ENCODE peak calls at places on chromosome 6, in four cellular contexts. L is HepG2, V is HCT116, M is K562. I is an unnamed sample.

GRCh38 chr6:139540276-139540675 is 165.8 kb upstream of the CITED2 start:
- DNase-seq in L (no peak), V (no peak), M (no peak), I (peak; percentile 70)

GRCh38 chr6:169326067-169326799 is 72.6 kb upstream of the THBS2 start:
- DNase-seq in L (peak; percentile 54), M (no peak), V (peak; percentile 44), I (peak; percentile 7)

GRCh38 chr6:134477991-134478635 is 160.2 kb upstream of the SGK1 start:
- DNase-seq in M (no peak), L (no peak), V (no peak), I (no peak)

GRCh38 chr6:44698602-44699001 is 311.1 kb downstream of the CDC5L start:
- DNase-seq in V (no peak), L (no peak), M (no peak), I (no peak)

GRCh38 chr6:162211777-162212176 is 515.8 kb downstream of the PRKN start:
- DNase-seq in V (no peak), M (no peak), L (no peak), I (no peak)

GRCh38 chr6:137155830-137156229 is 17.6 kb downstream of the IL22RA2 start:
- DNase-seq in L (no peak), V (no peak), M (no peak), I (no peak)

GRCh38 chr6:147667082-147667481 is 158.6 kb downstream of the SAMD5 start:
- DNase-seq in M (no peak), V (no peak), L (no peak), I (no peak)

GRCh38 chr6:109507490-109508072 is 24.6 kb upstream of the ZBTB24 start:
- DNase-seq in V (no peak), M (no peak), L (no peak), I (no peak)

GRCh38 chr6:54737247-54737646 is 109.3 kb upstream of the FAM83B start:
- DNase-seq in M (peak; percentile 5), V (no peak), L (peak; percentile 28), I (no peak)

GRCh38 chr6:30169658-30170614 is 6.6 kb downstream of the TRIM15 start:
- DNase-seq in L (peak; percentile 68), V (peak; percentile 51), M (peak; percentile 59), I (peak; percentile 54)

GRCh38 chr6:108406943-108407342 is 112.1 kb downstream of the AFG1L start:
- DNase-seq in L (no peak), V (no peak), M (no peak), I (no peak)

GRCh38 chr6:14804444-14805210 is 441.2 kb upstream of the JARID2 start:
- DNase-seq in V (no peak), M (no peak), L (peak; percentile 54), I (no peak)

GRCh38 chr6:165573671-165574070 is 89.4 kb downstream of the PDE10A start:
- DNase-seq in L (no peak), V (peak; percentile 16), M (no peak), I (peak; percentile 25)

GRCh38 chr6:34142599-34142998 is 3.3 kb downstream of the GRM4 start:
- DNase-seq in M (peak; percentile 56), V (no peak), L (no peak), I (no peak)

GRCh38 chr6:34138924-34139323 is 7.0 kb downstream of the GRM4 start:
- DNase-seq in M (no peak), L (no peak), V (no peak), I (no peak)

GRCh38 chr6:34142046-34142445 is 3.8 kb downstream of the GRM4 start:
- DNase-seq in M (no peak), V (no peak), L (no peak), I (no peak)

GRCh38 chr6:34138191-34138590 is 7.7 kb downstream of the GRM4 start:
- DNase-seq in V (no peak), L (no peak), M (no peak), I (no peak)

DNA sequence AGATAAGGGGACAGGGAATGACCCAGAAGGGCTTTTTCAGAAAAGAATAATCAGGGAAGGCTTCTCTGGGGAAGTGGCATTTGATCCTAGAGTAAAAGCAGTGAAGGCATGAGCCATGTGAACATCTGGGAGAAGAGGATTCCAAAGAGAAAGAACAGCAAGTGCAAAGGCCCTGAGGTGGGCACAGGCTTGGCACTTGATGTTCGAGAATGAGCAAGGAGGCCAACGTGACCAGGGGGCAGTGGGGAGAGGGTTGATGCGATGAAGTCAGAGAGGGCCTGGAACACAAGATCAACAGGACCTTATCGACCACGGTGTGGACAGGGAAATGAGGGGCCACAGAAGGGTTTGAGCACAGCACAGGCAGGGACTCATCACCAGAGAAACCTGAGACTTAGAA is 5.8 kb downstream of the GRM4 start:
- DNase-seq in L (no peak), M (no peak), V (no peak), I (no peak)
- H3K27me3 ChIP-seq in L (peaks cover 19% of the 10 kb centered on the region), M (peaks cover 33% of the 10 kb centered on the region), V (peaks cover 4% of the 10 kb centered on the region), I (no peaks in the 10 kb centered on the region)

DNA sequence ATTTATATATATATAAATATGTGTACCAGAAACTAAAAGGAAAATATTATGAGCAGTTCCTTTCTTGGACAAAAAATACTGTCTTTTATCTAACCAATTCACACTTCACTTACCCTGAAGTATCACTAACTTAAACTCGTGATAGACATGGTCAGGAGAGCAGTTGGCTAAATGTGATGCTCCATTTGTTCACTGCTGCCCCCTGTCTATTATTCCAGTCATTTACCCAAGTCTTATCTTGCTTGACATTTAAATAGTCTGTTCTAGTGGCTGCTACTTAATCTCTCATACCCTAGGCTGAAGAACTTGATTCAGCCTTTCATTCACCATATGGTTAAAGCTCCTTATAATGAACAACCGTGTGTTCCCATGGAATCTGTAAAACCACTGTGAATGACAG is 789.6 kb upstream of the EYS start:
- DNase-seq in V (no peak), L (peak; percentile 50), M (no peak), I (peak; percentile 2)
- TF ChIP-seq TCF7L2 in V (no peak), L (no peak), M (no peak), I (no peak)

GRCh38 chr6:90295854-90296345 is 743 bp downstream of the BACH2 start:
- DNase-seq in V (no peak), L (no peak), M (peak; percentile 65), I (no peak)
- H3K27me3 ChIP-seq in V (no peaks in the 10 kb centered on the region), L (peaks cover 8% of the 10 kb centered on the region), M (peaks cover 13% of the 10 kb centered on the region), I (peaks cover 7% of the 10 kb centered on the region)

GRCh38 chr6:157091243-157091642 is 232.1 kb downstream of the TMEM242 start:
- DNase-seq in M (no peak), L (no peak), V (no peak), I (no peak)

GRCh38 chr6:157089258-157089657 is 234.1 kb downstream of the TMEM242 start:
- DNase-seq in M (no peak), L (peak; percentile 73), V (no peak), I (no peak)

GRCh38 chr6:157090736-157091135 is 232.6 kb downstream of the TMEM242 start:
- DNase-seq in L (no peak), V (no peak), M (no peak), I (no peak)

GRCh38 chr6:157088841-157089240 is 234.5 kb downstream of the TMEM242 start:
- DNase-seq in L (no peak), V (no peak), M (no peak), I (no peak)

GRCh38 chr6:157089851-157090250 is 233.5 kb downstream of the TMEM242 start:
- DNase-seq in V (no peak), L (no peak), M (no peak), I (no peak)
- TF ChIP-seq TCF7L2 in V (no peak), L (no peak), M (no peak), I (no peak)

DNA sequence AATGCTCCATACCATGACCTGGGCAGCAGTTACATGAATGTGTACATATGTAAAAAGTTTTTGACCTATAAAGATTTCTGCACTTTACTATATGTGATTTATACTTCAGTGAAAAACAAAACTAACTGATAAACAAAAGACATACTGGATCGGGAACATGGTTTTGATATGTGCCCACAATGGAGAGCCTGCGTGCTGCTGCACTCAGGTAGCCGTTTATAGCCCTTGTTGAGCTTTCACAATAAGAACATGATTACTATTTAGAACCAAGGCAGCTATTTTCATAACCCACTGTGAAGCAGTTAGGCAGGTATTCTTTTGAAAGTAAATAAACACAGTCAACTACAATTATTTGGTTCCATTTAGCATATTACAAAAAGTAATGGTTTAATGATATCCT is 195.9 kb upstream of the RAB32 start:
- DNase-seq in M (no peak), L (no peak), V (no peak), I (no peak)
- H3K27me3 ChIP-seq in M (no peaks in the 10 kb centered on the region), L (no peaks in the 10 kb centered on the region), V (no peaks in the 10 kb centered on the region), I (no peaks in the 10 kb centered on the region)

GRCh38 chr6:39927159-39927558 is 7.1 kb downstream of the MOCS1 start:
- DNase-seq in V (peak; percentile 26), M (no peak), L (no peak), I (no peak)
- TF ChIP-seq TCF7L2 in V (no peak), M (no peak), L (no peak), I (no peak)

DNA sequence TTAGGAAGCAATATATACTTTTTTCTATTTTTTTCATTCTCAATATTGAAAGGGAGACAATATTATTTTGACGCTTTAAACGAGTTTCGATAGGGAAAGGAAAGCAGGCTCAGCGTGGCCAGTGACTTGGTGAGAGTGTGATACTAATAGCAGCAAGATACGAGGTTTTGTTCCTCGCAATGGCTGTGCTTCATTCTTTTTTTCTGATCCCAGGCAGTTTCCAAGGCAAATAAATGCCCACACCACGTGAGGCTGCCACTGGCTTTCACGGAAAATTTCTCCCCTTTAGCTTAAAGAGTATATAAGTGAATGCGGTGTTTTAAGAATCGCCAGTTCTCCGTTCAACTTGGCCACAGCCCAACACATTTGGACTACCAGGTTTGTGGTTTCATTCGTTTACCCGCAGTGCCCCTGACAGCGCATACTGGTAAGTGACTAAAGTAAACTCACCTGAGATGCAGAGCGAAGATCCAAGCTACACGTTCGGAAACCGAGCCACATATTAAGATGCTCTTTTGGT is 196.4 kb upstream of the ZNF184 start:
- DNase-seq in L (no peak), V (no peak), M (peak; percentile 38), I (peak; percentile 38)
- H3K27me3 ChIP-seq in L (no peaks in the 10 kb centered on the region), V (no peaks in the 10 kb centered on the region), M (no peaks in the 10 kb centered on the region), I (no peaks in the 10 kb centered on the region)

GRCh38 chr6:26743941-26744699 is 84.6 kb upstream of the ZNF322 start:
- DNase-seq in L (no peak), V (no peak), M (peak; percentile 15), I (peak; percentile 1)
- TF ChIP-seq TCF7L2 in L (no peak), V (no peak), M (no peak), I (no peak)

I was measured in Panc1.